ENCODE peak calls at places on chromosome 1, in six cellular contexts. G is ascending aorta; S is heart left ventricle; O is activated CD4-positive, CD25-positive, alpha-beta regulatory T cell; H is substantia nigra; L is colonic mucosa. Q is an unnamed sample.
A peak's percentile ranks its signal among the peaks of the same experiment; 100 is the strongest.

GRCh38 chr1:213858581-213858980 is 129.2 kb upstream of the PROX1 start:
- DNase-seq in G (no peak), S (no peak), O (no peak), H (no peak), L (no peak), Q (no peak)

GRCh38 chr1:34851431-34852105 is 8.0 kb downstream of the SMIM12 start:
- DNase-seq in G (peak; percentile 54), S (peak; percentile 77), O (no peak), H (no peak), L (no peak), Q (peak; percentile 88)

GRCh38 chr1:22052115-22053017 is at the start of gene CDC42:
- DNase-seq in G (peak; percentile 88), S (peak; percentile 97), O (peak; percentile 91), H (peak; percentile 89), L (peak; percentile 97), Q (peak; percentile 99)

GRCh38 chr1:171653796-171654704 is 1.6 kb upstream of the MYOC start:
- DNase-seq in G (no peak), S (peak; percentile 24), O (no peak), H (no peak), L (no peak), Q (no peak)

GRCh38 chr1:175146535-175147213 is 45.9 kb downstream of the KIAA0040 start:
- DNase-seq in G (no peak), S (peak; percentile 66), O (peak; percentile 43), H (no peak), L (peak; percentile 63), Q (peak; percentile 85)

GRCh38 chr1:183273300-183273699 is 87.2 kb downstream of the LAMC2 start:
- DNase-seq in G (no peak), S (no peak), O (no peak), H (no peak), L (no peak), Q (no peak)

GRCh38 chr1:175470078-175470477 is 273.3 kb downstream of the TNR start:
- DNase-seq in G (no peak), S (no peak), O (no peak), H (no peak), L (no peak), Q (no peak)

GRCh38 chr1:14377386-14377785 is 221.1 kb upstream of the KAZN start:
- DNase-seq in G (no peak), S (no peak), O (no peak), H (no peak), L (no peak), Q (no peak)

GRCh38 chr1:165387956-165388355 is 31.4 kb upstream of the LMX1A start:
- DNase-seq in G (no peak), S (no peak), O (no peak), H (no peak), L (no peak), Q (no peak)

GRCh38 chr1:158998781-158999161 is 10.9 kb upstream of the IFI16 start:
- DNase-seq in G (no peak), S (no peak), O (peak; percentile 12), H (no peak), L (peak; percentile 51), Q (peak; percentile 85)